ENCODE peak calls at places on chromosomes 16 and 17, in four cellular contexts. Y, B, D and O are unnamed samples.

GRCh38 chr17:74519951-74520553 is 11.2 kb downstream of the CD300LB start:
- DNase-seq in Y (no peak), D (no peak), B (no peak), O (no peak)

GRCh38 chr16:54027126-54027922 is 259.3 kb downstream of the IRX3 start:
- DNase-seq in B (peak), Y (peak), D (no peak), O (no peak)

GRCh38 chr16:10970065-10970464 is 25.7 kb downstream of the CLEC16A start:
- DNase-seq in B (no peak), D (no peak), Y (no peak), O (no peak)

GRCh38 chr17:40963838-40964237 is 2.9 kb downstream of the KRT39 start:
- DNase-seq in Y (no peak), B (peak), D (no peak), O (no peak)

GRCh38 chr17:28726396-28726911 is 421 bp upstream of the TLCD1 start:
- DNase-seq in D (no peak), Y (peak), B (peak), O (no peak)

GRCh38 chr17:82678265-82678891 is 20.1 kb downstream of the RAB40B start:
- DNase-seq in Y (no peak), D (no peak), B (no peak), O (peak)

GRCh38 chr16:89216315-89217137 is 977 bp upstream of the ZNF778 start:
- DNase-seq in Y (peak), B (peak), D (no peak), O (no peak)

GRCh38 chr17:31390748-31391495 is 553 bp upstream of the RAB11FIP4 start:
- DNase-seq in B (no peak), D (no peak), Y (no peak), O (no peak)

GRCh38 chr17:17345294-17345597 is 42.1 kb downstream of the NT5M start:
- DNase-seq in B (no peak), D (no peak), Y (no peak), O (peak)

GRCh38 chr17:48624544-48625501 is 1.3 kb downstream of the HOXB9 start:
- DNase-seq in Y (no peak), D (no peak), B (peak), O (no peak)
- TF ChIP-seq CTCF in Y (no peak), D (no peak), B (no peak), O (no peak)

GRCh38 chr16:50996166-50996565 is 154.9 kb downstream of the SALL1 start:
- DNase-seq in B (no peak), Y (no peak), D (no peak), O (no peak)
- TF ChIP-seq CTCF in B (no peak), Y (no peak), D (no peak), O (no peak)

GRCh38 chr17:64455993-64456885 is 7.3 kb downstream of the MILR1 start:
- DNase-seq in B (no peak), Y (no peak), D (no peak), O (no peak)
- TF ChIP-seq CTCF in B (no peak), Y (no peak), D (no peak), O (no peak)

GRCh38 chr16:476039-476438 is 50.6 kb downstream of the RAB11FIP3 start:
- DNase-seq in D (no peak), Y (no peak), B (no peak), O (no peak)
- TF ChIP-seq CTCF in D (no peak), Y (no peak), B (no peak), O (no peak)

DNA sequence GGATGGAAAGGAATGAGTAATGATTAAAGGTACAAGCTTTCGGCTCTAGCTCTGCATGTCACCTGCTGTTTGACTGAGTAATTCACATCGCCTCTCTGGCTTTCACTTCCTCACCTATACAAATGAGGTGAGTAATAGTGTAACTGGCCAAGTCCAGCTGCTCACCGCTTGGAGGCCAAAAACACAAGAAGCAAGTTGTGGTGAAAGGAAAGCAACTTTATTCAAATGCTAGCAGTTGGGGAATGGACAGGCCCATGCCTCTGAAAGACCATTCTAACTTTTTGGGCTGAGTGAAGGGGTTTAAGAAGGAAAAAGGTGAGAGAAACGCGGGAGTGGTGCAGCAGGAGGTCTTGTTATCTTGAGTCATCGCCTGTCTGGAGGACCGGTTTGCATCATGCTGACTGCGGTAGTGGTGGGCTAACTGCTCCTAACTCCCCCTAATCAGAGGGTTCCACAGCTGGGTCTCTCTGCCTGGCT is 45.7 kb upstream of the CSNK2A2 start:
- DNase-seq in Y (no peak), B (peak), D (no peak), O (no peak)
- TF ChIP-seq CTCF in Y (no peak), B (no peak), D (no peak), O (no peak)

DNA sequence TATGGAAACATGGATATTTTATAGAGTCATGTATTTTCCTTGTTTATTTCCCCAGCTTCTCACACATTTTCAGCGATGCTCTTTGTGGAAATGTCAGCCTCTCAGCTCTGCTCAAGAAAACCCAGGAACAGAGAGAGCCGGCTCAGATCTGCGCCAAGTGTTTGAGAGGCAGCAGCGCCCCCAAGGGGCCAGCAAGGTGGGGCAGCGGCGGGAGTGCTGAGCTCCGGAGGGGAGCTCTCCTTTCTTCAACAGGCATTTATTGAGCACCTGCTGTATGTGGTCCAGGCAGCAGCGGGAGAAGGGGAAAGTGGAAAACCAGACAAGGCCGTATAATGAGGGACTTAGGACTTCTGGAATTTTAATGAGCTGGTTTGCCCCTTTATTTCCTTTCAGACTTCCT is 421.1 kb upstream of the C16orf82 start:
- DNase-seq in B (no peak), D (no peak), Y (no peak), O (no peak)
- TF ChIP-seq CTCF in B (no peak), D (no peak), Y (no peak), O (no peak)

DNA sequence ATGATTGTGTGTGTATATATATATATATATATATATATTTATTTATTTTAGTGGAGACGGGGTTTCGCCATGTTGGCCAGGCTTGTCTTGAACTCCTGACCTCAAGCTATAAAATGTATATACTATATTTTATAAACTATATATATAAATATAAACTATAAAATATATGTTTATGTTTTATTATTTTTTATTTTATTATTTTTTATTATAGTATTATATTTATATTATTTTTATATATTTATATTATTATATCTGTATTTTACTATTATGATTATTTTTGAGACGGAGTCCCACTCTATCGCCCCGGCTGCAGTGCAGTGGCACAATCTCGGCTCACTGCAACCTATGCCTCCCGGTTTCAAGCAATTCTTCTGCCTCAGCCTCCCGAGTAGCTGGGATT is 10.5 kb upstream of the PHOSPHO1 start:
- DNase-seq in D (no peak), B (no peak), Y (no peak), O (no peak)
- TF ChIP-seq CTCF in D (no peak), B (no peak), Y (no peak), O (no peak)